ENCODE peak calls at places on chromosomes 3 and 15, in seven cellular contexts. Y, G, V, K, Z, T and W are unnamed samples.

GRCh38 chr3:66280304-66280703 is 59.5 kb downstream of the SLC25A26 start:
- DNase-seq in T (no peak), K (no peak), V (no peak), Y (no peak), Z (no peak), G (no peak), W (no peak)

GRCh38 chr3:50557106-50557505 is 10.4 kb downstream of the C3orf18 start:
- DNase-seq in V (no peak), Y (no peak), G (no peak), T (no peak), Z (no peak), K (no peak), W (no peak)

GRCh38 chr3:153972862-153973261 is 148.3 kb upstream of the ARHGEF26 start:
- DNase-seq in K (no peak), G (no peak), V (no peak), Z (no peak), Y (no peak), T (no peak), W (no peak)

GRCh38 chr3:71456826-71457225 is 126.7 kb downstream of the FOXP1 start:
- DNase-seq in G (no peak), K (no peak), T (no peak), Z (no peak), Y (no peak), V (no peak), W (no peak)

GRCh38 chr3:9213019-9213646 is 36.3 kb downstream of the SRGAP3 start:
- DNase-seq in T (no peak), Z (no peak), K (no peak), V (no peak), Y (no peak), G (no peak), W (no peak)

GRCh38 chr3:176623751-176624150 is 573.5 kb downstream of the TBL1XR1 start:
- DNase-seq in Z (no peak), G (no peak), K (no peak), V (no peak), T (no peak), Y (no peak), W (no peak)

GRCh38 chr3:193572426-193572908 is 17.8 kb upstream of the ATP13A4 start:
- DNase-seq in K (peak; percentile 44), V (peak; percentile 46), G (peak; percentile 31), Y (peak; percentile 55), Z (peak; percentile 15), T (no peak), W (peak; percentile 87)

GRCh38 chr3:143849854-143850549 is 1.7 kb upstream of the SLC9A9 start:
- DNase-seq in G (no peak), K (peak; percentile 70), Y (peak; percentile 85), T (no peak), V (no peak), Z (no peak), W (peak; percentile 61)

GRCh38 chr15:77430652-77431051 is 10.0 kb downstream of the HMG20A start:
- DNase-seq in Z (no peak), V (no peak), Y (no peak), G (no peak), K (no peak), T (no peak), W (no peak)

GRCh38 chr15:89221543-89221942 is at the start of gene RLBP1:
- DNase-seq in T (no peak), G (no peak), Y (no peak), Z (no peak), K (no peak), V (no peak), W (no peak)

GRCh38 chr3:139564290-139564861 is 24.8 kb upstream of the RBP1 start:
- DNase-seq in V (no peak), Z (no peak), G (no peak), T (no peak), Y (no peak), K (no peak), W (peak; percentile 32)

GRCh38 chr3:39279745-39280517 is at the start of gene CX3CR1:
- DNase-seq in V (no peak), Y (no peak), K (no peak), G (no peak), Z (no peak), T (no peak), W (no peak)